ENCODE peak calls at places on chromosome 18, in four cellular contexts. F is K562, O is A549, X is HepG2. N is an unnamed sample.
A peak's percentile ranks its signal among the peaks of the same experiment; 100 is the strongest.

GRCh38 chr18:63869374-63869773 is 18.1 kb upstream of the SERPINB2 start:
- DNase-seq in F (no peak), O (no peak), X (no peak), N (peak; percentile 91)

GRCh38 chr18:22171263-22171838 is 2.0 kb downstream of the GATA6 start:
- DNase-seq in F (no peak), O (no peak), X (no peak), N (no peak)

GRCh38 chr18:61589724-61590065 is 256.5 kb downstream of the CDH20 start:
- DNase-seq in F (no peak), O (peak; percentile 17), X (no peak), N (peak; percentile 86)

GRCh38 chr18:58894937-58895336 is 30.3 kb downstream of the ZNF532 start:
- DNase-seq in F (no peak), O (no peak), X (no peak), N (no peak)

GRCh38 chr18:56532176-56532840 is 106.1 kb downstream of the TXNL1 start:
- DNase-seq in F (no peak), O (no peak), X (no peak), N (peak; percentile 56)

GRCh38 chr18:2337552-2338141 is 233.7 kb downstream of the METTL4 start:
- DNase-seq in F (peak; percentile 60), O (peak; percentile 29), X (peak; percentile 17), N (peak; percentile 50)

GRCh38 chr18:27378396-27379094 is 193.4 kb upstream of the CHST9 start:
- DNase-seq in F (no peak), O (no peak), X (no peak), N (no peak)

GRCh38 chr18:43192408-43192807 is 76.9 kb upstream of the RIT2 start:
- DNase-seq in F (no peak), O (no peak), X (no peak), N (no peak)

GRCh38 chr18:59994357-59994756 is 94.6 kb downstream of the PMAIP1 start:
- DNase-seq in F (no peak), O (peak; percentile 11), X (no peak), N (peak; percentile 12)

GRCh38 chr18:60413944-60414547 is 41.5 kb upstream of the MC4R start:
- DNase-seq in F (no peak), O (peak; percentile 11), X (peak; percentile 2), N (peak; percentile 7)

GRCh38 chr18:36628435-36629094 is 200.2 kb downstream of the TPGS2 start:
- DNase-seq in F (no peak), O (no peak), X (peak; percentile 5), N (peak; percentile 87)
- TF ChIP-seq MAZ in F (no peak), O (no peak), X (no peak), N (no peak)

GRCh38 chr18:68275616-68276015 is 439.3 kb downstream of the TMX3 start:
- DNase-seq in F (no peak), O (no peak), X (no peak), N (peak; percentile 93)
- TF ChIP-seq MAZ in F (no peak), O (no peak), X (no peak), N (no peak)

DNA sequence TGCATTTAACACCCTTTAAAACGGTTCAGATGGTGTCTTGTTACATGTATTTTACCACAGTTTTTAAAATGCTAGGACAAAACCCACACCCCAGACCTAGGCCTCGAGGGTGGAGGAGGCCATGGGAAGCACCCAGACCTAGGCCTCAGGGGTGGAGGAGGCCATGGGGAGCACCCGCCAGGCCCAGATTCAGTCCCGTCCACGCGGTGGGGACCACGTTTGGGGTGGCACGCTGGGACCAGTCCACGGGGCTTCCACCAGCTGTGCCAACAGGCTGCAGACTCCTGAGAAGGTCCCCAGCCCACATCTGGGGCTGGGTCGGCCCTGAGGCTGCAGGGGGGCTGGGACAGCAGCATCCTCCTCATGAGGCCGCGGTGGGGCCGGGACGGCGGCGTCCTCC is 63.4 kb downstream of the SLC66A2 start:
- DNase-seq in F (no peak), O (no peak), X (no peak), N (no peak)
- TF ChIP-seq MAZ in F (no peak), O (no peak), X (no peak), N (no peak)

DNA sequence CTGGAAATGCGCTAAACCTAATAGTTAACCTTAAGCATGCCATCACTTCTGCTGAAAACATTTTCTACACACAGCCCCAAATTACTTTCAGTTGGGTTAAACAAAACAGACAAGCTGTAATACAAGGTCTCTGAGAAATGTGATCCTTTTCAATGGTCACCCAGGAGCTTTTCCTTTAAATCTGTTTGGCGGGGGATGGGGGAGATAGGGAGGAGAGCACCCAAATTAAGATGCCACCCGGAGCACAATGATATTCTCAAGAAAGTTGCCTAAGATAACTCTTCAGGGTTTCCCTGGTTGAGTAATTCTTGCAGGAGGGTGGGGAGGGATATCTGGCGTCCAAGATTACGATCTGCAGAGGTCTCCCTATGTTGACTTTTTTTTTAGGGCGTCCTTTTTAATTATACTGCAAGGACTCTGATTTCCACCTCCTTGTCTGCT is 971 bp downstream of the GAREM1 start:
- DNase-seq in F (no peak), O (no peak), X (no peak), N (peak; percentile 10)
- TF ChIP-seq MAZ in F (no peak), O (no peak), X (no peak), N (no peak)

GRCh38 chr18:11906926-11907874 is 917 bp downstream of the MPPE1 start:
- DNase-seq in F (no peak), O (no peak), X (no peak), N (no peak)
- TF ChIP-seq MAZ in F (no peak), O (no peak), X (no peak), N (no peak)

N was measured in IMR-90.